ENCODE peak calls at places on chromosomes 5 and 9, in five cellular contexts. One of them, this sample, is unnamed.

GRCh38 chr5:96331210-96331609 is 101.8 kb downstream of the PCSK1 start:
- DNase-seq in sigmoid colon: no peak
- DNase-seq in GM12891: no peak
- DNase-seq in adrenal gland: no peak
- DNase-seq in endothelial cell of umbilical vein: peak
- DNase-seq in this sample: no peak

GRCh38 chr9:9961487-9961886 is 651.3 kb downstream of the PTPRD start:
- DNase-seq in sigmoid colon: no peak
- DNase-seq in GM12891: no peak
- DNase-seq in adrenal gland: no peak
- DNase-seq in endothelial cell of umbilical vein: no peak
- DNase-seq in this sample: no peak

GRCh38 chr5:53008751-53009150 is 19.6 kb downstream of the ITGA2 start:
- DNase-seq in sigmoid colon: no peak
- DNase-seq in GM12891: no peak
- DNase-seq in adrenal gland: no peak
- DNase-seq in endothelial cell of umbilical vein: peak
- DNase-seq in this sample: no peak

GRCh38 chr9:94866770-94867169 is 140.3 kb downstream of the AOPEP start:
- DNase-seq in sigmoid colon: no peak
- DNase-seq in GM12891: no peak
- DNase-seq in adrenal gland: no peak
- DNase-seq in endothelial cell of umbilical vein: no peak
- DNase-seq in this sample: no peak

GRCh38 chr5:83441752-83442151 is 29.8 kb upstream of the VCAN start:
- DNase-seq in sigmoid colon: no peak
- DNase-seq in GM12891: no peak
- DNase-seq in adrenal gland: no peak
- DNase-seq in endothelial cell of umbilical vein: no peak
- DNase-seq in this sample: no peak

GRCh38 chr5:176670449-176670848 is 23.2 kb downstream of the TSPAN17 start:
- DNase-seq in sigmoid colon: no peak
- DNase-seq in GM12891: no peak
- DNase-seq in adrenal gland: no peak
- DNase-seq in endothelial cell of umbilical vein: no peak
- DNase-seq in this sample: no peak

GRCh38 chr5:178145965-178146820 is 7.5 kb downstream of the NHP2 start:
- DNase-seq in sigmoid colon: no peak
- DNase-seq in GM12891: peak
- DNase-seq in adrenal gland: peak
- DNase-seq in endothelial cell of umbilical vein: peak
- DNase-seq in this sample: peak

GRCh38 chr5:113354056-113354455 is 80.7 kb downstream of the TSSK1B start:
- DNase-seq in sigmoid colon: no peak
- DNase-seq in GM12891: no peak
- DNase-seq in adrenal gland: no peak
- DNase-seq in endothelial cell of umbilical vein: no peak
- DNase-seq in this sample: no peak

GRCh38 chr9:4417578-4418325 is 72.5 kb upstream of the SLC1A1 start:
- DNase-seq in sigmoid colon: no peak
- DNase-seq in GM12891: no peak
- DNase-seq in adrenal gland: no peak
- DNase-seq in endothelial cell of umbilical vein: peak
- DNase-seq in this sample: no peak

GRCh38 chr5:180918380-180918779 is 19.4 kb downstream of the BTNL8 start:
- DNase-seq in sigmoid colon: no peak
- DNase-seq in GM12891: no peak
- DNase-seq in adrenal gland: no peak
- DNase-seq in endothelial cell of umbilical vein: no peak
- DNase-seq in this sample: no peak
- TF ChIP-seq POLR2A in sigmoid colon: no peak
- TF ChIP-seq POLR2A in GM12891: no peak
- TF ChIP-seq POLR2A in adrenal gland: no peak
- TF ChIP-seq POLR2A in endothelial cell of umbilical vein: no peak
- TF ChIP-seq POLR2A in this sample: no peak

GRCh38 chr9:129886226-129887174 is 51.2 kb downstream of the USP20 start:
- DNase-seq in sigmoid colon: no peak
- DNase-seq in GM12891: no peak
- DNase-seq in adrenal gland: no peak
- DNase-seq in endothelial cell of umbilical vein: peak
- DNase-seq in this sample: peak

GRCh38 chr9:129887210-129888084 is 52.2 kb downstream of the USP20 start:
- DNase-seq in sigmoid colon: no peak
- DNase-seq in GM12891: no peak
- DNase-seq in adrenal gland: no peak
- DNase-seq in endothelial cell of umbilical vein: peak
- DNase-seq in this sample: peak

GRCh38 chr9:129884220-129885017 is 49.2 kb downstream of the USP20 start:
- DNase-seq in sigmoid colon: peak
- DNase-seq in GM12891: peak
- DNase-seq in adrenal gland: peak
- DNase-seq in endothelial cell of umbilical vein: peak
- DNase-seq in this sample: peak

GRCh38 chr9:129885018-129885669 is 49.9 kb downstream of the USP20 start:
- DNase-seq in sigmoid colon: peak
- DNase-seq in GM12891: no peak
- DNase-seq in adrenal gland: peak
- DNase-seq in endothelial cell of umbilical vein: peak
- DNase-seq in this sample: peak

GRCh38 chr9:129885670-129886106 is 50.4 kb downstream of the USP20 start:
- DNase-seq in sigmoid colon: peak
- DNase-seq in GM12891: no peak
- DNase-seq in adrenal gland: peak
- DNase-seq in endothelial cell of umbilical vein: peak
- DNase-seq in this sample: peak
- TF ChIP-seq POLR2A in sigmoid colon: no peak
- TF ChIP-seq POLR2A in GM12891: no peak
- TF ChIP-seq POLR2A in adrenal gland: no peak
- TF ChIP-seq POLR2A in endothelial cell of umbilical vein: no peak
- TF ChIP-seq POLR2A in this sample: peak

GRCh38 chr9:135907006-135907434 is 326 bp downstream of the CAMSAP1 start:
- DNase-seq in sigmoid colon: peak
- DNase-seq in GM12891: no peak
- DNase-seq in adrenal gland: no peak
- DNase-seq in endothelial cell of umbilical vein: no peak
- DNase-seq in this sample: no peak
- TF ChIP-seq POLR2A in sigmoid colon: no peak
- TF ChIP-seq POLR2A in GM12891: no peak
- TF ChIP-seq POLR2A in adrenal gland: no peak
- TF ChIP-seq POLR2A in endothelial cell of umbilical vein: no peak
- TF ChIP-seq POLR2A in this sample: no peak

DNA sequence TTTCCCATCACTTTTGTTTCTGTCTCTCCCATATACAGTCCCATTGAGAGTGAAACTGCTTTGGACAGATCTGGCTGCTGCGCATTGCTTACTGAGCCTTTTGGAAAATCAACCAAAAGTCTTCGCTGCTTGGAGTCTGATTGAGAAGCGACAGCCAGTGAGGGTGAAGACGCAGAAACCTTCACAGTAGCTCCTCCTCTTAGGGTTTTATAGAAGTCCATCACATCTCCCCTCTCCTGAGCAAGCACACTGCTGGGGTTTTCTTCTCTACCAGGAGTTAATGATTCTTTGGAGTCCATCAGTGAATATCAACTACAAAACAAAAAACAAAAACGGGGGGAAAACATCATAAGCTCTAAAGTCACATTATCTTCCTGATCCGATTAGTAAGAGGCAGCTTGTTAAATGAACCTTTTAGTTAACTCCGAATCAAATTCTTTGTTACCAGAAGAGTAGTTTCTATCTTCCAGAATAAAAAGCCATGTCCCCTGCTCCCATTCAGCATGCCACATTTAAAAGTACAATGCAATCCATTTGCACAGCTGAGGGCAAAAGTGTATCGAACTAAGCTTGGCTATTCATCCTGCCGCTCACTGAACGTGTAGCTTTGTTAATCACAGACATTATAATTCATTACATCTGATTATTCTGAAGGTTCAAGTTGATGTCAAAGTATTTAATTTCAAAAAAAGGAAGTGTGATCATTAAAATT is 2.8 kb downstream of the NR3C1 start:
- DNase-seq in sigmoid colon: no peak
- DNase-seq in GM12891: no peak
- DNase-seq in adrenal gland: no peak
- DNase-seq in endothelial cell of umbilical vein: peak
- DNase-seq in this sample: no peak
- TF ChIP-seq POLR2A in sigmoid colon: no peak
- TF ChIP-seq POLR2A in GM12891: no peak
- TF ChIP-seq POLR2A in adrenal gland: no peak
- TF ChIP-seq POLR2A in endothelial cell of umbilical vein: no peak
- TF ChIP-seq POLR2A in this sample: no peak